ENCODE peak calls at places on chromosomes 4 and X, in four cellular contexts. W, L, Z and H are unnamed samples.

GRCh38 chr4:1277667-1278335 is 11.9 kb upstream of the MAEA start:
- DNase-seq in W (no peak), L (no peak), Z (no peak), H (no peak)

GRCh38 chr4:37847311-37847710 is 20.8 kb downstream of the PGM2 start:
- DNase-seq in W (no peak), L (no peak), Z (no peak), H (no peak)

GRCh38 chr4:144343143-144343755 is 202.7 kb upstream of the GYPA start:
- DNase-seq in W (no peak), L (no peak), Z (no peak), H (no peak)

GRCh38 chr4:138611721-138612120 is 369.6 kb upstream of the SLC7A11 start:
- DNase-seq in W (no peak), L (no peak), Z (no peak), H (no peak)

GRCh38 chr4:73335717-73336116 is 68.4 kb upstream of the ALB start:
- DNase-seq in W (no peak), L (no peak), Z (no peak), H (no peak)

GRCh38 chrX:72180539-72180938 is 1.0 kb upstream of the PIN4 start:
- DNase-seq in W (no peak), L (no peak), Z (no peak), H (no peak)

GRCh38 chr4:2816401-2816954 is 23.6 kb downstream of the SH3BP2 start:
- DNase-seq in W (no peak), L (no peak), Z (no peak), H (no peak)

GRCh38 chr4:180675368-180675675 is 1567.9 kb upstream of the TENM3 start:
- DNase-seq in W (no peak), L (no peak), Z (no peak), H (no peak)

GRCh38 chrX:70664726-70665125 is 220.1 kb downstream of the DLG3 start:
- DNase-seq in W (peak), L (no peak), Z (no peak), H (no peak)

GRCh38 chr4:109574443-109574850 is 14.4 kb downstream of the MCUB start:
- DNase-seq in W (no peak), L (no peak), Z (no peak), H (no peak)

GRCh38 chr4:153940916-153941315 is 152.0 kb upstream of the SFRP2 start:
- DNase-seq in W (peak), L (no peak), Z (no peak), H (no peak)

GRCh38 chrX:85569691-85570090 is 190.2 kb upstream of the POF1B start:
- DNase-seq in W (no peak), L (no peak), Z (no peak), H (no peak)

GRCh38 chr4:1872918-1873269 is 1.7 kb downstream of the NSD2 start:
- DNase-seq in W (no peak), L (no peak), Z (no peak), H (no peak)

GRCh38 chr4:61200991-61201526 is 933 bp downstream of the ADGRL3 start:
- DNase-seq in W (peak), L (no peak), Z (no peak), H (peak)

GRCh38 chr4:5452156-5452555 is 256.2 kb downstream of the EVC2 start:
- DNase-seq in W (no peak), L (no peak), Z (no peak), H (no peak)

GRCh38 chr4:108053281-108053701 is 63.6 kb downstream of the HADH start:
- DNase-seq in W (no peak), L (no peak), Z (no peak), H (no peak)

GRCh38 chrX:54066841-54067240 is 22.6 kb upstream of the PHF8 start:
- DNase-seq in W (no peak), L (no peak), Z (no peak), H (no peak)

GRCh38 chrX:13764765-13765164 is 30.2 kb downstream of the OFD1 start:
- DNase-seq in W (peak), L (no peak), Z (no peak), H (no peak)

GRCh38 chr4:141328550-141329173 is 108.0 kb downstream of the ZNF330 start:
- DNase-seq in W (no peak), L (no peak), Z (no peak), H (no peak)

GRCh38 chr4:136918772-136919171 is 613.5 kb downstream of the PCDH18 start:
- DNase-seq in W (no peak), L (no peak), Z (no peak), H (no peak)

GRCh38 chrX:10199212-10199611 is 42.4 kb downstream of the CLCN4 start:
- DNase-seq in W (no peak), L (peak), Z (no peak), H (no peak)

GRCh38 chr4:41693629-41694028 is 54.9 kb downstream of the PHOX2B start:
- DNase-seq in W (peak), L (no peak), Z (no peak), H (no peak)

GRCh38 chr4:133146574-133147198 is 2.4 kb upstream of the PCDH10 start:
- DNase-seq in W (peak), L (no peak), Z (peak), H (no peak)

GRCh38 chr4:167233523-167234387 is 539 bp downstream of the SPOCK3 start:
- DNase-seq in W (peak), L (no peak), Z (no peak), H (no peak)

GRCh38 chrX:72714471-72714916 is 388 bp upstream of the PHKA1 start:
- DNase-seq in W (peak), L (peak), Z (peak), H (peak)

GRCh38 chrX:103733017-103733416 is 22.3 kb downstream of the TMEM31 start:
- DNase-seq in W (no peak), L (no peak), Z (no peak), H (no peak)

GRCh38 chr4:66591968-66592367 is 921.7 kb upstream of the EPHA5 start:
- DNase-seq in W (no peak), L (no peak), Z (no peak), H (no peak)

GRCh38 chr4:30948653-30949052 is 228.5 kb downstream of the PCDH7 start:
- DNase-seq in W (no peak), L (no peak), Z (no peak), H (no peak)

GRCh38 chrX:131747173-131747572 is 203.3 kb downstream of the OR13H1 start:
- DNase-seq in W (no peak), L (peak), Z (peak), H (peak)

GRCh38 chr4:46386570-46386969 is 3.4 kb downstream of the GABRA2 start:
- DNase-seq in W (peak), L (no peak), Z (no peak), H (no peak)

DNA sequence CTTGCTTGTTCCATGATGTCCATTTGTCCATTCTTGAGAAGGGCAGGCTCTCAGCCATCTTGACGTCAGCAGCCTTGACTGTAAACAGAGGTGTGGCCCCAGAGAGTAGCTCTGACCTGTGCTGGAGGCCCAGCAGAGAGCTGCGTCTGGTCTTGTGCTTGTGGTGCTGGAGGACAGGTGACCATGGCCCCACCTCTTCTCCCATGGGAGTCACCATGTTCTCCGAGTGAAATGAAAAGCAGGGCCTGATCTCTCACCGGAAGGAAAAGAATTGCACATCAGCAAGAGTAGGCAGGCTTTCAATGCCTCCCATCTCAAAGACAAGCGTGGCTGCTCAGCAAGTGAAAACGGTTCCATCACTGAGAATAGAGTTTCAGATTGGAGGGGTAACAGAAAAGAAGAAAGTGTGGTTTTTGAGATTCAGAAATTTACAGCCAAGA is 11.5 kb downstream of the PARM1 start:
- DNase-seq in W (no peak), L (peak), Z (no peak), H (no peak)
- H3K4me3 ChIP-seq in W (no peak), L (no peak), Z (no peak), H (no peak)

GRCh38 chr4:155805016-155805415 is 46.2 kb downstream of the GUCY1B1 start:
- DNase-seq in W (no peak), L (no peak), Z (no peak), H (no peak)

GRCh38 chr4:155802573-155802972 is 43.8 kb downstream of the GUCY1B1 start:
- DNase-seq in W (no peak), L (no peak), Z (no peak), H (no peak)

GRCh38 chr4:155809835-155810234 is 51.0 kb downstream of the GUCY1B1 start:
- DNase-seq in W (peak), L (no peak), Z (no peak), H (no peak)

GRCh38 chr4:155811171-155811570 is 52.4 kb downstream of the GUCY1B1 start:
- DNase-seq in W (no peak), L (no peak), Z (no peak), H (no peak)

DNA sequence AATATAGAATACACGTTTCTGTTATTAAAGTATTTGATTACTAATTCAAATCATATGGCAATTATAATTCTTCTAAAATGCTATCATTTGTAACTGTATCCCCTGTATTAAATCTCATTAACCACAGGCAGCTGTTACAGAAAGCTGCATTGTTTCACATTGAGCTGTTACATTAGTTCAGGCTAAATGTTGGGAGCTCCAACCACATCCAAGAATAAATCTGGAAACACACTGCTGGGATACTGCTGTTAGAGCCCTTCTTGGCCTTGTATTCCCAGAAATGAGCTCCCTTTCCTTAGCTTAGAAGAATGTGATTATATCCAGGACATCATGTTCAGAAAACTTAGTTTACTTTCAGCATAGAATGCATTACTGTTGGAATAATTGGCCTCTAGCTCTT is 48.2 kb downstream of the GUCY1B1 start:
- DNase-seq in W (no peak), L (no peak), Z (no peak), H (no peak)
- H3K27ac ChIP-seq in W (no peak), L (no peak), Z (no peak), H (no peak)

GRCh38 chr4:103201724-103202123 is 3.6 kb upstream of the CENPE start:
- DNase-seq in W (peak), L (no peak), Z (no peak), H (no peak)

GRCh38 chr4:103201254-103201653 is 3.1 kb upstream of the CENPE start:
- DNase-seq in W (no peak), L (no peak), Z (no peak), H (no peak)

GRCh38 chr4:103207673-103208072 is 9.5 kb upstream of the CENPE start:
- DNase-seq in W (peak), L (no peak), Z (no peak), H (no peak)

GRCh38 chr4:103199009-103199408 is 866 bp upstream of the CENPE start:
- DNase-seq in W (no peak), L (no peak), Z (no peak), H (no peak)

DNA sequence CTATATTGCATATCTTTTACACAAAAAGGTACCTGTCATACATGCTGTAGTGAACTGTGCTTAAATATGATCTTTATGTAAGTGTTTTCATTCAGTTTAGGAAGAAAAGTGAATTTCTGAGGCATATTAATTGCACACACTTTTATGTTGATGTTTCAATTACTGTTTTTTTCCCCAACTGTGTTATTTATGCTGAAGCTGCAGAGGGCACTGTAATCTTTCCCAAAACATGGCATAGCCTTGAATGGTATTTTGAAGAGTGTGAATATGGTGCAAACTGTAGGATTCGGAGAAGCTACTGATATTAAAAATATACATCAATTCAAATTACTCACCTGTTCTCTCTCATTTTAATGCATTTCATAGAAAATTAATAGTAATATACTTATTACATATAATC is 6.0 kb upstream of the CENPE start:
- DNase-seq in W (peak), L (no peak), Z (no peak), H (no peak)
- TF ChIP-seq CTCF in W (peak), L (no peak), Z (no peak), H (no peak)

GRCh38 chr4:48709920-48710319 is 70.2 kb downstream of the FRYL start:
- DNase-seq in W (no peak), L (no peak), Z (no peak), H (no peak)
- H3K4me3 ChIP-seq in W (no peak), L (no peak), Z (no peak), H (no peak)

GRCh38 chrX:150913511-150913910 is 15.0 kb upstream of the CD99L2 start:
- DNase-seq in W (no peak), L (no peak), Z (no peak), H (no peak)

GRCh38 chrX:150919401-150919800 is 20.9 kb upstream of the CD99L2 start:
- DNase-seq in W (no peak), L (no peak), Z (no peak), H (no peak)
- H3K27ac ChIP-seq in W (no peak), L (no peak), Z (no peak), H (no peak)

GRCh38 chrX:35890699-35891098 is 28.8 kb upstream of the CFAP47 start:
- DNase-seq in W (peak), L (peak), Z (no peak), H (no peak)
- TF ChIP-seq CTCF in W (peak), L (peak), Z (no peak), H (no peak)

GRCh38 chrX:19789782-19790181 is 97.6 kb downstream of the SH3KBP1 start:
- DNase-seq in W (no peak), L (no peak), Z (no peak), H (no peak)
- H3K4me3 ChIP-seq in W (no peak), L (no peak), Z (no peak), H (no peak)

GRCh38 chrX:2699959-2700358 is 8.9 kb downstream of the CD99 start:
- DNase-seq in W (no peak), L (no peak), Z (no peak), H (peak)
- H3K27ac ChIP-seq in W (no peak), L (no peak), Z (no peak), H (no peak)